ENCODE peak calls at places on chromosomes 2 and 18, in eight cellular contexts. One of them, this sample, is unnamed.

GRCh38 chr2:43538034-43538670 is 57.7 kb downstream of the THADA start:
- DNase-seq in NCI-H226: no peak
- DNase-seq in OCI-M1: no peak
- DNase-seq in iris pigment epithelial cell: no peak
- DNase-seq in RPMI8226: no peak
- DNase-seq in stimulated activated CD4-positive, alpha-beta T cell treated with anti-CD3 and anti-CD28 coated beads, Interleukin-4, amount 100 ng/mL, for 48 hours: no peak
- DNase-seq in EL: no peak
- DNase-seq in GM03348: no peak
- DNase-seq in this sample: no peak

GRCh38 chr2:98539056-98539735 is 69.1 kb downstream of the COA5 start:
- DNase-seq in NCI-H226: no peak
- DNase-seq in OCI-M1: no peak
- DNase-seq in iris pigment epithelial cell: no peak
- DNase-seq in RPMI8226: no peak
- DNase-seq in stimulated activated CD4-positive, alpha-beta T cell treated with anti-CD3 and anti-CD28 coated beads, Interleukin-4, amount 100 ng/mL, for 48 hours: no peak
- DNase-seq in EL: no peak
- DNase-seq in GM03348: no peak
- DNase-seq in this sample: no peak

GRCh38 chr2:217710218-217710565 is 292.6 kb downstream of the TNS1 start:
- DNase-seq in NCI-H226: peak
- DNase-seq in OCI-M1: no peak
- DNase-seq in iris pigment epithelial cell: peak
- DNase-seq in RPMI8226: no peak
- DNase-seq in stimulated activated CD4-positive, alpha-beta T cell treated with anti-CD3 and anti-CD28 coated beads, Interleukin-4, amount 100 ng/mL, for 48 hours: no peak
- DNase-seq in EL: peak
- DNase-seq in GM03348: peak
- DNase-seq in this sample: no peak

GRCh38 chr2:10550206-10551001 is 102.3 kb upstream of the ODC1 start:
- DNase-seq in NCI-H226: no peak
- DNase-seq in OCI-M1: no peak
- DNase-seq in iris pigment epithelial cell: no peak
- DNase-seq in RPMI8226: no peak
- DNase-seq in stimulated activated CD4-positive, alpha-beta T cell treated with anti-CD3 and anti-CD28 coated beads, Interleukin-4, amount 100 ng/mL, for 48 hours: no peak
- DNase-seq in EL: no peak
- DNase-seq in GM03348: no peak
- DNase-seq in this sample: no peak

GRCh38 chr2:238900511-238900910 is 52.6 kb downstream of the TWIST2 start:
- DNase-seq in NCI-H226: no peak
- DNase-seq in OCI-M1: no peak
- DNase-seq in iris pigment epithelial cell: peak
- DNase-seq in RPMI8226: no peak
- DNase-seq in stimulated activated CD4-positive, alpha-beta T cell treated with anti-CD3 and anti-CD28 coated beads, Interleukin-4, amount 100 ng/mL, for 48 hours: no peak
- DNase-seq in EL: no peak
- DNase-seq in GM03348: no peak
- DNase-seq in this sample: no peak

GRCh38 chr2:127576433-127577207 is 41.1 kb downstream of the MYO7B start:
- DNase-seq in NCI-H226: peak
- DNase-seq in OCI-M1: no peak
- DNase-seq in iris pigment epithelial cell: peak
- DNase-seq in RPMI8226: no peak
- DNase-seq in stimulated activated CD4-positive, alpha-beta T cell treated with anti-CD3 and anti-CD28 coated beads, Interleukin-4, amount 100 ng/mL, for 48 hours: no peak
- DNase-seq in EL: peak
- DNase-seq in GM03348: peak
- DNase-seq in this sample: no peak

GRCh38 chr2:127052068-127052770 is 54.7 kb downstream of the BIN1 start:
- DNase-seq in NCI-H226: no peak
- DNase-seq in OCI-M1: no peak
- DNase-seq in iris pigment epithelial cell: no peak
- DNase-seq in RPMI8226: no peak
- DNase-seq in stimulated activated CD4-positive, alpha-beta T cell treated with anti-CD3 and anti-CD28 coated beads, Interleukin-4, amount 100 ng/mL, for 48 hours: no peak
- DNase-seq in EL: no peak
- DNase-seq in GM03348: no peak
- DNase-seq in this sample: no peak

GRCh38 chr18:10315542-10315941 is 138.9 kb upstream of the APCDD1 start:
- DNase-seq in NCI-H226: no peak
- DNase-seq in OCI-M1: no peak
- DNase-seq in iris pigment epithelial cell: no peak
- DNase-seq in RPMI8226: peak
- DNase-seq in stimulated activated CD4-positive, alpha-beta T cell treated with anti-CD3 and anti-CD28 coated beads, Interleukin-4, amount 100 ng/mL, for 48 hours: no peak
- DNase-seq in EL: no peak
- DNase-seq in GM03348: no peak
- DNase-seq in this sample: no peak

GRCh38 chr2:129699781-129700573 is 279.5 kb upstream of the RAB6C start:
- DNase-seq in NCI-H226: no peak
- DNase-seq in OCI-M1: no peak
- DNase-seq in iris pigment epithelial cell: no peak
- DNase-seq in RPMI8226: no peak
- DNase-seq in stimulated activated CD4-positive, alpha-beta T cell treated with anti-CD3 and anti-CD28 coated beads, Interleukin-4, amount 100 ng/mL, for 48 hours: no peak
- DNase-seq in EL: no peak
- DNase-seq in GM03348: no peak
- DNase-seq in this sample: no peak

GRCh38 chr2:149420053-149420963 is 89.9 kb downstream of the LYPD6 start:
- DNase-seq in NCI-H226: no peak
- DNase-seq in OCI-M1: no peak
- DNase-seq in iris pigment epithelial cell: no peak
- DNase-seq in RPMI8226: no peak
- DNase-seq in stimulated activated CD4-positive, alpha-beta T cell treated with anti-CD3 and anti-CD28 coated beads, Interleukin-4, amount 100 ng/mL, for 48 hours: no peak
- DNase-seq in EL: no peak
- DNase-seq in GM03348: no peak
- DNase-seq in this sample: no peak

GRCh38 chr2:20595439-20596192 is 55.3 kb downstream of the HS1BP3 start:
- DNase-seq in NCI-H226: no peak
- DNase-seq in OCI-M1: no peak
- DNase-seq in iris pigment epithelial cell: peak
- DNase-seq in RPMI8226: peak
- DNase-seq in stimulated activated CD4-positive, alpha-beta T cell treated with anti-CD3 and anti-CD28 coated beads, Interleukin-4, amount 100 ng/mL, for 48 hours: no peak
- DNase-seq in EL: peak
- DNase-seq in GM03348: no peak
- DNase-seq in this sample: no peak

GRCh38 chr18:76398899-76399612 is 96.0 kb downstream of the ZNF516 start:
- DNase-seq in NCI-H226: no peak
- DNase-seq in OCI-M1: peak
- DNase-seq in iris pigment epithelial cell: peak
- DNase-seq in RPMI8226: peak
- DNase-seq in stimulated activated CD4-positive, alpha-beta T cell treated with anti-CD3 and anti-CD28 coated beads, Interleukin-4, amount 100 ng/mL, for 48 hours: peak
- DNase-seq in EL: peak
- DNase-seq in GM03348: peak
- DNase-seq in this sample: peak

GRCh38 chr18:76687271-76688006 is 134.9 kb upstream of the ZNF236 start:
- DNase-seq in NCI-H226: no peak
- DNase-seq in OCI-M1: peak
- DNase-seq in iris pigment epithelial cell: peak
- DNase-seq in RPMI8226: no peak
- DNase-seq in stimulated activated CD4-positive, alpha-beta T cell treated with anti-CD3 and anti-CD28 coated beads, Interleukin-4, amount 100 ng/mL, for 48 hours: no peak
- DNase-seq in EL: no peak
- DNase-seq in GM03348: no peak
- DNase-seq in this sample: no peak

GRCh38 chr2:9666306-9666705 is 35.5 kb upstream of the YWHAQ start:
- DNase-seq in NCI-H226: no peak
- DNase-seq in OCI-M1: no peak
- DNase-seq in iris pigment epithelial cell: peak
- DNase-seq in RPMI8226: no peak
- DNase-seq in stimulated activated CD4-positive, alpha-beta T cell treated with anti-CD3 and anti-CD28 coated beads, Interleukin-4, amount 100 ng/mL, for 48 hours: no peak
- DNase-seq in EL: peak
- DNase-seq in GM03348: no peak
- DNase-seq in this sample: no peak

GRCh38 chr2:58866040-58866439 is 624.9 kb upstream of the FANCL start:
- DNase-seq in NCI-H226: no peak
- DNase-seq in OCI-M1: no peak
- DNase-seq in iris pigment epithelial cell: no peak
- DNase-seq in RPMI8226: peak
- DNase-seq in stimulated activated CD4-positive, alpha-beta T cell treated with anti-CD3 and anti-CD28 coated beads, Interleukin-4, amount 100 ng/mL, for 48 hours: no peak
- DNase-seq in EL: no peak
- DNase-seq in GM03348: no peak
- DNase-seq in this sample: no peak

GRCh38 chr2:12856934-12857660 is 140.4 kb downstream of the TRIB2 start:
- DNase-seq in NCI-H226: peak
- DNase-seq in OCI-M1: peak
- DNase-seq in iris pigment epithelial cell: peak
- DNase-seq in RPMI8226: peak
- DNase-seq in stimulated activated CD4-positive, alpha-beta T cell treated with anti-CD3 and anti-CD28 coated beads, Interleukin-4, amount 100 ng/mL, for 48 hours: no peak
- DNase-seq in EL: peak
- DNase-seq in GM03348: peak
- DNase-seq in this sample: no peak

GRCh38 chr2:190351955-190352354 is 8.6 kb downstream of the INPP1 start:
- DNase-seq in NCI-H226: no peak
- DNase-seq in OCI-M1: no peak
- DNase-seq in iris pigment epithelial cell: no peak
- DNase-seq in RPMI8226: no peak
- DNase-seq in stimulated activated CD4-positive, alpha-beta T cell treated with anti-CD3 and anti-CD28 coated beads, Interleukin-4, amount 100 ng/mL, for 48 hours: no peak
- DNase-seq in EL: no peak
- DNase-seq in GM03348: no peak
- DNase-seq in this sample: no peak

GRCh38 chr2:85053802-85054201 is 79.4 kb upstream of the TCF7L1 start:
- DNase-seq in NCI-H226: no peak
- DNase-seq in OCI-M1: no peak
- DNase-seq in iris pigment epithelial cell: peak
- DNase-seq in RPMI8226: no peak
- DNase-seq in stimulated activated CD4-positive, alpha-beta T cell treated with anti-CD3 and anti-CD28 coated beads, Interleukin-4, amount 100 ng/mL, for 48 hours: peak
- DNase-seq in EL: peak
- DNase-seq in GM03348: peak
- DNase-seq in this sample: no peak

GRCh38 chr2:110101911-110102774 is 13.5 kb downstream of the MALL start:
- DNase-seq in NCI-H226: no peak
- DNase-seq in OCI-M1: no peak
- DNase-seq in iris pigment epithelial cell: peak
- DNase-seq in RPMI8226: no peak
- DNase-seq in stimulated activated CD4-positive, alpha-beta T cell treated with anti-CD3 and anti-CD28 coated beads, Interleukin-4, amount 100 ng/mL, for 48 hours: no peak
- DNase-seq in EL: peak
- DNase-seq in GM03348: no peak
- DNase-seq in this sample: no peak

GRCh38 chr2:101398026-101398830 is 10.9 kb upstream of the CREG2 start:
- DNase-seq in NCI-H226: no peak
- DNase-seq in OCI-M1: no peak
- DNase-seq in iris pigment epithelial cell: peak
- DNase-seq in RPMI8226: no peak
- DNase-seq in stimulated activated CD4-positive, alpha-beta T cell treated with anti-CD3 and anti-CD28 coated beads, Interleukin-4, amount 100 ng/mL, for 48 hours: no peak
- DNase-seq in EL: no peak
- DNase-seq in GM03348: no peak
- DNase-seq in this sample: no peak

GRCh38 chr18:60047556-60047955 is 147.8 kb downstream of the PMAIP1 start:
- DNase-seq in NCI-H226: no peak
- DNase-seq in OCI-M1: no peak
- DNase-seq in iris pigment epithelial cell: no peak
- DNase-seq in RPMI8226: no peak
- DNase-seq in stimulated activated CD4-positive, alpha-beta T cell treated with anti-CD3 and anti-CD28 coated beads, Interleukin-4, amount 100 ng/mL, for 48 hours: no peak
- DNase-seq in EL: peak
- DNase-seq in GM03348: no peak
- DNase-seq in this sample: no peak

GRCh38 chr18:11500153-11501122 is 109.0 kb upstream of the SLC35G4 start:
- DNase-seq in NCI-H226: peak
- DNase-seq in OCI-M1: peak
- DNase-seq in iris pigment epithelial cell: peak
- DNase-seq in RPMI8226: peak
- DNase-seq in stimulated activated CD4-positive, alpha-beta T cell treated with anti-CD3 and anti-CD28 coated beads, Interleukin-4, amount 100 ng/mL, for 48 hours: no peak
- DNase-seq in EL: peak
- DNase-seq in GM03348: peak
- DNase-seq in this sample: no peak

GRCh38 chr2:54099370-54099769 is 16.0 kb upstream of the ACYP2 start:
- DNase-seq in NCI-H226: no peak
- DNase-seq in OCI-M1: no peak
- DNase-seq in iris pigment epithelial cell: no peak
- DNase-seq in RPMI8226: no peak
- DNase-seq in stimulated activated CD4-positive, alpha-beta T cell treated with anti-CD3 and anti-CD28 coated beads, Interleukin-4, amount 100 ng/mL, for 48 hours: no peak
- DNase-seq in EL: no peak
- DNase-seq in GM03348: no peak
- DNase-seq in this sample: no peak

GRCh38 chr18:61277808-61278207 is 55.4 kb upstream of the CDH20 start:
- DNase-seq in NCI-H226: no peak
- DNase-seq in OCI-M1: no peak
- DNase-seq in iris pigment epithelial cell: no peak
- DNase-seq in RPMI8226: no peak
- DNase-seq in stimulated activated CD4-positive, alpha-beta T cell treated with anti-CD3 and anti-CD28 coated beads, Interleukin-4, amount 100 ng/mL, for 48 hours: no peak
- DNase-seq in EL: no peak
- DNase-seq in GM03348: no peak
- DNase-seq in this sample: no peak

GRCh38 chr18:58755304-58756010 is 84.2 kb downstream of the MALT1 start:
- DNase-seq in NCI-H226: no peak
- DNase-seq in OCI-M1: no peak
- DNase-seq in iris pigment epithelial cell: no peak
- DNase-seq in RPMI8226: no peak
- DNase-seq in stimulated activated CD4-positive, alpha-beta T cell treated with anti-CD3 and anti-CD28 coated beads, Interleukin-4, amount 100 ng/mL, for 48 hours: no peak
- DNase-seq in EL: peak
- DNase-seq in GM03348: no peak
- DNase-seq in this sample: no peak

GRCh38 chr2:96881349-96882195 is 11.7 kb upstream of the SEMA4C start:
- DNase-seq in NCI-H226: no peak
- DNase-seq in OCI-M1: peak
- DNase-seq in iris pigment epithelial cell: no peak
- DNase-seq in RPMI8226: no peak
- DNase-seq in stimulated activated CD4-positive, alpha-beta T cell treated with anti-CD3 and anti-CD28 coated beads, Interleukin-4, amount 100 ng/mL, for 48 hours: no peak
- DNase-seq in EL: no peak
- DNase-seq in GM03348: no peak
- DNase-seq in this sample: no peak

GRCh38 chr2:16632615-16633014 is 33.0 kb downstream of the CYRIA start:
- DNase-seq in NCI-H226: no peak
- DNase-seq in OCI-M1: no peak
- DNase-seq in iris pigment epithelial cell: no peak
- DNase-seq in RPMI8226: no peak
- DNase-seq in stimulated activated CD4-positive, alpha-beta T cell treated with anti-CD3 and anti-CD28 coated beads, Interleukin-4, amount 100 ng/mL, for 48 hours: no peak
- DNase-seq in EL: no peak
- DNase-seq in GM03348: no peak
- DNase-seq in this sample: no peak

GRCh38 chr18:3810271-3810670 is 360.3 kb downstream of the TGIF1 start:
- DNase-seq in NCI-H226: peak
- DNase-seq in OCI-M1: no peak
- DNase-seq in iris pigment epithelial cell: no peak
- DNase-seq in RPMI8226: no peak
- DNase-seq in stimulated activated CD4-positive, alpha-beta T cell treated with anti-CD3 and anti-CD28 coated beads, Interleukin-4, amount 100 ng/mL, for 48 hours: no peak
- DNase-seq in EL: no peak
- DNase-seq in GM03348: no peak
- DNase-seq in this sample: no peak